ENCODE peak calls at places on chromosomes 2 and 18, in five cellular contexts. One of them, this sample, is unnamed.
A peak's percentile ranks its signal among the peaks of the same experiment; 100 is the strongest.

GRCh38 chr2:1991706-1992245 is 247.5 kb upstream of the PXDN start:
- DNase-seq in K562: no peak
- DNase-seq in IMR-90: no peak
- DNase-seq in HepG2: no peak
- DNase-seq in SK-N-SH: no peak
- DNase-seq in this sample: no peak

GRCh38 chr2:165539985-165540384 is 70.5 kb downstream of the CSRNP3 start:
- DNase-seq in IMR-90: no peak
- DNase-seq in HepG2: no peak
- DNase-seq in SK-N-SH: no peak
- DNase-seq in K562: no peak
- DNase-seq in this sample: no peak

GRCh38 chr18:21602302-21602592 is 1.7 kb upstream of the ESCO1 start:
- DNase-seq in HepG2: no peak
- DNase-seq in IMR-90: no peak
- DNase-seq in K562: no peak
- DNase-seq in SK-N-SH: no peak
- DNase-seq in this sample: no peak

GRCh38 chr2:225660262-225661091 is 261.0 kb downstream of the NYAP2 start:
- DNase-seq in K562: peak; percentile 75
- DNase-seq in IMR-90: peak; percentile 63
- DNase-seq in SK-N-SH: peak; percentile 58
- DNase-seq in HepG2: peak; percentile 53
- DNase-seq in this sample: peak; percentile 9

GRCh38 chr2:73035899-73036778 is 35.4 kb downstream of the SFXN5 start:
- DNase-seq in K562: peak; percentile 44
- DNase-seq in HepG2: peak; percentile 41
- DNase-seq in IMR-90: no peak
- DNase-seq in SK-N-SH: no peak
- DNase-seq in this sample: no peak

GRCh38 chr2:165373322-165374025 is 96.0 kb upstream of the CSRNP3 start:
- DNase-seq in SK-N-SH: no peak
- DNase-seq in HepG2: no peak
- DNase-seq in IMR-90: no peak
- DNase-seq in K562: no peak
- DNase-seq in this sample: no peak

GRCh38 chr18:80137976-80138375 is 28.9 kb downstream of the ADNP2 start:
- DNase-seq in K562: no peak
- DNase-seq in SK-N-SH: no peak
- DNase-seq in HepG2: no peak
- DNase-seq in IMR-90: no peak
- DNase-seq in this sample: no peak

GRCh38 chr18:37649416-37649815 is 83.8 kb upstream of the CELF4 start:
- DNase-seq in HepG2: no peak
- DNase-seq in SK-N-SH: no peak
- DNase-seq in K562: no peak
- DNase-seq in IMR-90: no peak
- DNase-seq in this sample: no peak

GRCh38 chr2:241615041-241615440 is 21.9 kb downstream of the THAP4 start:
- DNase-seq in SK-N-SH: no peak
- DNase-seq in K562: no peak
- DNase-seq in HepG2: no peak
- DNase-seq in IMR-90: no peak
- DNase-seq in this sample: no peak

GRCh38 chr18:73980289-73980979 is 167.2 kb downstream of the FBXO15 start:
- DNase-seq in SK-N-SH: peak; percentile 25
- DNase-seq in HepG2: peak; percentile 9
- DNase-seq in K562: peak; percentile 29
- DNase-seq in IMR-90: peak; percentile 25
- DNase-seq in this sample: no peak

DNA sequence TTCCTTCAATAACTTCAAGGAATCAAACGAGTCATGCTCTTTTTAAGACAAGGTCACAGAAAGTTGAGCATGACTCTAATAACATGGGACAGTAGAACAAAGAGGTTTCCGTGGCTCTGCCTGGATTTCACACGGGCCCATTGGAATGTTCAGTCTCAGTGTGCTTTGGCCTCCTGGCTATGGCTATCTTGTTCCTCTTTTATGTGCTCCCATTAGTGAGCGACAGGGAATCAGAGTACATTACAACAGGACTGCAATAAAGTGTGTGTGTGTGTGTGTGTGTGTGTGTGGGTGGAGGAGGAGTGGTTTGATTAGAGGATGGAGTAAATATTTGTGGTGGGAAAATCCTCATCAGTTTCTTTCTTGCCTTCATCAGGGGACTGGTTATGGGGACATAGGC is 312.5 kb downstream of the DCC start:
- DNase-seq in IMR-90: no peak
- DNase-seq in SK-N-SH: no peak
- DNase-seq in HepG2: no peak
- DNase-seq in K562: no peak
- DNase-seq in this sample: no peak
- TF ChIP-seq MXI1 in IMR-90: no peak
- TF ChIP-seq MXI1 in SK-N-SH: no peak
- TF ChIP-seq MXI1 in HepG2: no peak
- TF ChIP-seq MXI1 in K562: no peak
- TF ChIP-seq MXI1 in this sample: no peak

DNA sequence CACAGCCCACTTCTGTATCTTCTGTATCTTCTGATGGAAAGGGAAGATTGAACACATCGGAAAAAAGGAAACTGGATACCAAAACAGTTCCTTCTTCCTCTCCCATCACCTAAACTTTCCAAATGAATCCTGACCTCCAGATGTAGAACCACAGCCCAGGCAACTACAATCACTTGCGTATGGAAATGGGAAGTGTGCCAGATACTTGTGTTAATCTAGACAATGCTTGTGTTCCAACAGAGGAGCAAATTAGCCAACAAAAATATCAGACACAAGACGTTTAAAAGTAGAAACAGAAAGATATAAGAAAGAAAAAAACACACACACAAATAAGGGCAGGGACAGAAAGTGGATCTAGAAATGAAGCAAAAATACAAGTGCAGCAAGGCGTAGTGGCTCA is 31.4 kb upstream of the DUSP2 start:
- DNase-seq in SK-N-SH: no peak
- DNase-seq in HepG2: no peak
- DNase-seq in IMR-90: no peak
- DNase-seq in K562: no peak
- DNase-seq in this sample: no peak
- TF ChIP-seq MXI1 in SK-N-SH: no peak
- TF ChIP-seq MXI1 in HepG2: no peak
- TF ChIP-seq MXI1 in IMR-90: no peak
- TF ChIP-seq MXI1 in K562: no peak
- TF ChIP-seq MXI1 in this sample: no peak

GRCh38 chr2:121501554-121501953 is 29.1 kb upstream of the RNU4ATAC start:
- DNase-seq in IMR-90: no peak
- DNase-seq in HepG2: no peak
- DNase-seq in K562: no peak
- DNase-seq in SK-N-SH: no peak
- DNase-seq in this sample: no peak

GRCh38 chr2:121501070-121501469 is 29.6 kb upstream of the RNU4ATAC start:
- DNase-seq in IMR-90: peak; percentile 85
- DNase-seq in HepG2: no peak
- DNase-seq in K562: no peak
- DNase-seq in SK-N-SH: no peak
- DNase-seq in this sample: peak; percentile 17

GRCh38 chr2:121504316-121504715 is 26.4 kb upstream of the RNU4ATAC start:
- DNase-seq in SK-N-SH: no peak
- DNase-seq in IMR-90: no peak
- DNase-seq in K562: no peak
- DNase-seq in HepG2: no peak
- DNase-seq in this sample: no peak

GRCh38 chr2:121502781-121503180 is 27.9 kb upstream of the RNU4ATAC start:
- DNase-seq in SK-N-SH: no peak
- DNase-seq in IMR-90: peak; percentile 45
- DNase-seq in HepG2: no peak
- DNase-seq in K562: no peak
- DNase-seq in this sample: no peak

DNA sequence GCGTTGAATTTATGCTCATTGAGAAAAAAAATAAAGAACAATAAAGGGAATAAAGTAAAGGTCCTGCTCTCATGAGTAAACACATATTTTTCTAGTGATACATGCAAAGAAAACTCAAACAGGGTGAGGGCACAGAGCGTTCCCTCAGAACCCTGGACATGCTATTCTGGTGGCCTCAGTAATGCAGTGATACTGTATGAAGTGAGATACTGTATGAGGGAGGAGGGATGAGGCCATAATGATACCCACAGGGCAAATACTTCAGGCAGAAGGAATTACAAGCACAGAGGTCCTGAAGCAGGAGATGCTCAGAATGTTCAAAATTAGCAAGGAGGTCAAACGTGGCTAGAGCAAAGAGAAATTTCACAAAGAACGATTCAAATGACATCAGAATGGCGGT is 28.4 kb upstream of the RNU4ATAC start:
- DNase-seq in K562: no peak
- DNase-seq in SK-N-SH: no peak
- DNase-seq in IMR-90: peak; percentile 73
- DNase-seq in HepG2: no peak
- DNase-seq in this sample: no peak
- TF ChIP-seq MXI1 in K562: no peak
- TF ChIP-seq MXI1 in SK-N-SH: no peak
- TF ChIP-seq MXI1 in IMR-90: no peak
- TF ChIP-seq MXI1 in HepG2: no peak
- TF ChIP-seq MXI1 in this sample: no peak

GRCh38 chr2:205017381-205017780 is 472.1 kb downstream of the PARD3B start:
- DNase-seq in IMR-90: no peak
- DNase-seq in SK-N-SH: no peak
- DNase-seq in HepG2: peak; percentile 16
- DNase-seq in K562: no peak
- DNase-seq in this sample: no peak

GRCh38 chr2:205013586-205013985 is 468.3 kb downstream of the PARD3B start:
- DNase-seq in SK-N-SH: no peak
- DNase-seq in K562: no peak
- DNase-seq in HepG2: no peak
- DNase-seq in IMR-90: no peak
- DNase-seq in this sample: no peak

GRCh38 chr2:205017912-205018311 is 472.6 kb downstream of the PARD3B start:
- DNase-seq in SK-N-SH: no peak
- DNase-seq in HepG2: no peak
- DNase-seq in IMR-90: no peak
- DNase-seq in K562: no peak
- DNase-seq in this sample: no peak

GRCh38 chr2:205011031-205011430 is 465.8 kb downstream of the PARD3B start:
- DNase-seq in K562: no peak
- DNase-seq in IMR-90: peak; percentile 6
- DNase-seq in SK-N-SH: no peak
- DNase-seq in HepG2: no peak
- DNase-seq in this sample: no peak

DNA sequence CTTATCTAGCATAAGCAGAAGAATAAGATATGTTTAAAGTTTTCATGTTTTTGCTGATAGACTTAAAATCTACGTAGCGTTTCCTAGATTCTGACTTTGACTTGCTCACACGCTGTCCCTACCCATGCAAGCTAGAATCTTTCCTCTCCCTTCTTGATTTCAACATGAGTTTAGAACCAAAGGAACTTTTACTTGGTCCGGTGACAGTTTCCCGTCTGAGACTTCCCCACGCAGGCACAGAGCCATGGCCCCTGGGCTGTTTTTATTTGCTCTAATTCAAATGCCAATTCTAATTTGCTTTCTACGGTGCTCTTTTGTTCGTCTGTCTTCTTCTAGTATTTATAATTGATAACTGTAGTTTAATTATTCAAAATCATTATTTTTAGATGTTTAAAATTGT is 467.7 kb downstream of the PARD3B start:
- DNase-seq in IMR-90: no peak
- DNase-seq in SK-N-SH: no peak
- DNase-seq in K562: no peak
- DNase-seq in HepG2: no peak
- DNase-seq in this sample: no peak
- TF ChIP-seq MXI1 in IMR-90: no peak
- TF ChIP-seq MXI1 in SK-N-SH: no peak
- TF ChIP-seq MXI1 in K562: no peak
- TF ChIP-seq MXI1 in HepG2: no peak
- TF ChIP-seq MXI1 in this sample: no peak

GRCh38 chr2:101467306-101467705 is 7.6 kb downstream of the RFX8 start:
- DNase-seq in IMR-90: peak; percentile 42
- DNase-seq in K562: no peak
- DNase-seq in SK-N-SH: no peak
- DNase-seq in HepG2: no peak
- DNase-seq in this sample: no peak
- TF ChIP-seq MXI1 in IMR-90: no peak
- TF ChIP-seq MXI1 in K562: no peak
- TF ChIP-seq MXI1 in SK-N-SH: no peak
- TF ChIP-seq MXI1 in HepG2: no peak
- TF ChIP-seq MXI1 in this sample: no peak

GRCh38 chr18:61432590-61432989 is 99.4 kb downstream of the CDH20 start:
- DNase-seq in K562: no peak
- DNase-seq in HepG2: no peak
- DNase-seq in IMR-90: no peak
- DNase-seq in SK-N-SH: no peak
- DNase-seq in this sample: no peak

GRCh38 chr18:61435064-61435652 is 101.9 kb downstream of the CDH20 start:
- DNase-seq in HepG2: peak; percentile 27
- DNase-seq in K562: peak; percentile 4
- DNase-seq in SK-N-SH: peak; percentile 4
- DNase-seq in IMR-90: peak; percentile 10
- DNase-seq in this sample: no peak
- TF ChIP-seq MXI1 in HepG2: no peak
- TF ChIP-seq MXI1 in K562: no peak
- TF ChIP-seq MXI1 in SK-N-SH: no peak
- TF ChIP-seq MXI1 in IMR-90: no peak
- TF ChIP-seq MXI1 in this sample: no peak